ENCODE peak calls at places on chromosome 4, in six cellular contexts. One of them, this sample, is unnamed.

GRCh38 chr4:121108557-121108956 is 36.2 kb upstream of the NDNF start:
- DNase-seq in endodermal cell: no peak
- DNase-seq in fibroblast of lung: no peak
- DNase-seq in pancreas: peak
- DNase-seq in transverse colon: no peak
- DNase-seq in aorta: no peak
- DNase-seq in this sample: no peak

GRCh38 chr4:57074753-57075152 is 35.4 kb downstream of the IGFBP7 start:
- DNase-seq in transverse colon: no peak
- DNase-seq in endodermal cell: peak
- DNase-seq in pancreas: no peak
- DNase-seq in aorta: no peak
- DNase-seq in fibroblast of lung: peak
- DNase-seq in this sample: no peak

GRCh38 chr4:88320780-88321373 is 36.5 kb upstream of the PPM1K start:
- DNase-seq in pancreas: no peak
- DNase-seq in aorta: peak
- DNase-seq in fibroblast of lung: peak
- DNase-seq in transverse colon: peak
- DNase-seq in endodermal cell: peak
- DNase-seq in this sample: peak

GRCh38 chr4:163607292-163607691 is 112.8 kb downstream of the TMA16 start:
- DNase-seq in aorta: no peak
- DNase-seq in pancreas: no peak
- DNase-seq in transverse colon: no peak
- DNase-seq in endodermal cell: no peak
- DNase-seq in fibroblast of lung: peak
- DNase-seq in this sample: no peak

GRCh38 chr4:158590219-158590618 is 68.5 kb downstream of the RXFP1 start:
- DNase-seq in endodermal cell: no peak
- DNase-seq in aorta: no peak
- DNase-seq in transverse colon: no peak
- DNase-seq in fibroblast of lung: no peak
- DNase-seq in pancreas: no peak
- DNase-seq in this sample: no peak

GRCh38 chr4:173360587-173361221 is 10.1 kb upstream of the SAP30 start:
- DNase-seq in fibroblast of lung: no peak
- DNase-seq in pancreas: no peak
- DNase-seq in aorta: no peak
- DNase-seq in transverse colon: no peak
- DNase-seq in endodermal cell: no peak
- DNase-seq in this sample: no peak

GRCh38 chr4:120924931-120925330 is 2.4 kb upstream of the PRDM5 start:
- DNase-seq in pancreas: no peak
- DNase-seq in fibroblast of lung: no peak
- DNase-seq in aorta: no peak
- DNase-seq in transverse colon: no peak
- DNase-seq in endodermal cell: no peak
- DNase-seq in this sample: no peak

GRCh38 chr4:122285285-122285684 is 93.5 kb upstream of the ADAD1 start:
- DNase-seq in endodermal cell: no peak
- DNase-seq in aorta: no peak
- DNase-seq in pancreas: no peak
- DNase-seq in transverse colon: no peak
- DNase-seq in fibroblast of lung: peak
- DNase-seq in this sample: no peak

GRCh38 chr4:15744016-15744415 is 34.1 kb upstream of the CD38 start:
- DNase-seq in endodermal cell: no peak
- DNase-seq in aorta: no peak
- DNase-seq in transverse colon: no peak
- DNase-seq in pancreas: no peak
- DNase-seq in fibroblast of lung: peak
- DNase-seq in this sample: no peak

GRCh38 chr4:128061566-128062536 is 739 bp downstream of the LARP1B start:
- DNase-seq in pancreas: peak
- DNase-seq in endodermal cell: peak
- DNase-seq in aorta: peak
- DNase-seq in fibroblast of lung: peak
- DNase-seq in transverse colon: peak
- DNase-seq in this sample: peak

GRCh38 chr4:33067221-33067620 is 2347.1 kb downstream of the PCDH7 start:
- DNase-seq in endodermal cell: no peak
- DNase-seq in fibroblast of lung: no peak
- DNase-seq in pancreas: no peak
- DNase-seq in transverse colon: no peak
- DNase-seq in aorta: no peak
- DNase-seq in this sample: no peak

GRCh38 chr4:66574145-66574978 is 904.1 kb upstream of the EPHA5 start:
- DNase-seq in pancreas: no peak
- DNase-seq in transverse colon: no peak
- DNase-seq in aorta: peak
- DNase-seq in endodermal cell: peak
- DNase-seq in fibroblast of lung: peak
- DNase-seq in this sample: no peak

GRCh38 chr4:140266958-140267568 is 106.4 kb upstream of the SCOC start:
- DNase-seq in fibroblast of lung: peak
- DNase-seq in endodermal cell: no peak
- DNase-seq in transverse colon: no peak
- DNase-seq in pancreas: no peak
- DNase-seq in aorta: no peak
- DNase-seq in this sample: no peak

GRCh38 chr4:114161809-114162208 is 182.4 kb upstream of the ARSJ start:
- DNase-seq in endodermal cell: peak
- DNase-seq in fibroblast of lung: no peak
- DNase-seq in transverse colon: no peak
- DNase-seq in pancreas: no peak
- DNase-seq in aorta: no peak
- DNase-seq in this sample: no peak

GRCh38 chr4:139951051-139951450 is 202.9 kb downstream of the MAML3 start:
- DNase-seq in pancreas: no peak
- DNase-seq in fibroblast of lung: peak
- DNase-seq in aorta: peak
- DNase-seq in transverse colon: no peak
- DNase-seq in endodermal cell: no peak
- DNase-seq in this sample: no peak

GRCh38 chr4:8209997-8210396 is 10.9 kb downstream of the SH3TC1 start:
- DNase-seq in pancreas: no peak
- DNase-seq in aorta: no peak
- DNase-seq in transverse colon: no peak
- DNase-seq in endodermal cell: no peak
- DNase-seq in fibroblast of lung: no peak
- DNase-seq in this sample: no peak

GRCh38 chr4:151688003-151688784 is 72.6 kb downstream of the GATB start:
- DNase-seq in aorta: no peak
- DNase-seq in fibroblast of lung: peak
- DNase-seq in transverse colon: no peak
- DNase-seq in pancreas: no peak
- DNase-seq in endodermal cell: peak
- DNase-seq in this sample: no peak

GRCh38 chr4:106062452-106062875 is 167.2 kb downstream of the NPNT start:
- DNase-seq in fibroblast of lung: peak
- DNase-seq in aorta: no peak
- DNase-seq in endodermal cell: no peak
- DNase-seq in transverse colon: no peak
- DNase-seq in pancreas: no peak
- DNase-seq in this sample: no peak

GRCh38 chr4:92059615-92060014 is 244.2 kb upstream of the GRID2 start:
- DNase-seq in fibroblast of lung: no peak
- DNase-seq in endodermal cell: no peak
- DNase-seq in transverse colon: no peak
- DNase-seq in pancreas: peak
- DNase-seq in aorta: no peak
- DNase-seq in this sample: no peak

GRCh38 chr4:145788765-145789164 is 108.8 kb downstream of the C4orf51 start:
- DNase-seq in transverse colon: no peak
- DNase-seq in pancreas: no peak
- DNase-seq in aorta: no peak
- DNase-seq in endodermal cell: no peak
- DNase-seq in fibroblast of lung: no peak
- DNase-seq in this sample: no peak

GRCh38 chr4:99062120-99062519 is 26.5 kb downstream of the ADH5 start:
- DNase-seq in endodermal cell: no peak
- DNase-seq in pancreas: no peak
- DNase-seq in aorta: no peak
- DNase-seq in fibroblast of lung: peak
- DNase-seq in transverse colon: no peak
- DNase-seq in this sample: no peak

GRCh38 chr4:151887151-151887815 is 126.5 kb upstream of the GATB start:
- DNase-seq in endodermal cell: no peak
- DNase-seq in fibroblast of lung: peak
- DNase-seq in pancreas: no peak
- DNase-seq in aorta: no peak
- DNase-seq in transverse colon: no peak
- DNase-seq in this sample: no peak

GRCh38 chr4:7485096-7485495 is 50.4 kb upstream of the PSAPL1 start:
- DNase-seq in pancreas: no peak
- DNase-seq in endodermal cell: no peak
- DNase-seq in fibroblast of lung: no peak
- DNase-seq in aorta: no peak
- DNase-seq in transverse colon: no peak
- DNase-seq in this sample: no peak

GRCh38 chr4:144355809-144356757 is 215.6 kb upstream of the GYPA start:
- DNase-seq in transverse colon: peak
- DNase-seq in fibroblast of lung: peak
- DNase-seq in endodermal cell: peak
- DNase-seq in aorta: peak
- DNase-seq in pancreas: no peak
- DNase-seq in this sample: no peak

GRCh38 chr4:180828455-180829018 is 1414.7 kb upstream of the TENM3 start:
- DNase-seq in pancreas: no peak
- DNase-seq in aorta: no peak
- DNase-seq in transverse colon: no peak
- DNase-seq in endodermal cell: peak
- DNase-seq in fibroblast of lung: peak
- DNase-seq in this sample: peak

GRCh38 chr4:167581449-167581965 is 347.2 kb upstream of the SPOCK3 start:
- DNase-seq in aorta: no peak
- DNase-seq in fibroblast of lung: no peak
- DNase-seq in pancreas: no peak
- DNase-seq in endodermal cell: no peak
- DNase-seq in transverse colon: no peak
- DNase-seq in this sample: no peak

GRCh38 chr4:126961661-126962060 is 671.1 kb upstream of the INTU start:
- DNase-seq in fibroblast of lung: no peak
- DNase-seq in transverse colon: no peak
- DNase-seq in aorta: no peak
- DNase-seq in pancreas: no peak
- DNase-seq in endodermal cell: no peak
- DNase-seq in this sample: no peak

GRCh38 chr4:3437998-3438846 is 3.5 kb upstream of the HGFAC start:
- DNase-seq in pancreas: no peak
- DNase-seq in transverse colon: no peak
- DNase-seq in fibroblast of lung: no peak
- DNase-seq in endodermal cell: no peak
- DNase-seq in aorta: peak
- DNase-seq in this sample: no peak

GRCh38 chr4:3438847-3439180 is 3.0 kb upstream of the HGFAC start:
- DNase-seq in aorta: no peak
- DNase-seq in fibroblast of lung: no peak
- DNase-seq in transverse colon: no peak
- DNase-seq in pancreas: no peak
- DNase-seq in endodermal cell: no peak
- DNase-seq in this sample: no peak

GRCh38 chr4:3436048-3436797 is 5.5 kb upstream of the HGFAC start:
- DNase-seq in pancreas: no peak
- DNase-seq in transverse colon: no peak
- DNase-seq in fibroblast of lung: no peak
- DNase-seq in aorta: no peak
- DNase-seq in endodermal cell: no peak
- DNase-seq in this sample: no peak

GRCh38 chr4:3436798-3437581 is 4.8 kb upstream of the HGFAC start:
- DNase-seq in pancreas: peak
- DNase-seq in transverse colon: peak
- DNase-seq in aorta: peak
- DNase-seq in endodermal cell: no peak
- DNase-seq in fibroblast of lung: peak
- DNase-seq in this sample: no peak

GRCh38 chr4:3437582-3437936 is 4.2 kb upstream of the HGFAC start:
- DNase-seq in fibroblast of lung: no peak
- DNase-seq in aorta: peak
- DNase-seq in endodermal cell: no peak
- DNase-seq in pancreas: no peak
- DNase-seq in transverse colon: no peak
- DNase-seq in this sample: no peak
- H3K27ac ChIP-seq in fibroblast of lung: no peak
- H3K27ac ChIP-seq in aorta: no peak
- H3K27ac ChIP-seq in endodermal cell: no peak
- H3K27ac ChIP-seq in pancreas: no peak
- H3K27ac ChIP-seq in transverse colon: no peak
- H3K27ac ChIP-seq in this sample: no peak

GRCh38 chr4:150230556-150230955 is 152.3 kb downstream of the DCLK2 start:
- DNase-seq in aorta: no peak
- DNase-seq in transverse colon: no peak
- DNase-seq in endodermal cell: peak
- DNase-seq in fibroblast of lung: no peak
- DNase-seq in pancreas: no peak
- DNase-seq in this sample: no peak
- H3K27ac ChIP-seq in aorta: peak
- H3K27ac ChIP-seq in transverse colon: no peak
- H3K27ac ChIP-seq in endodermal cell: no peak
- H3K27ac ChIP-seq in fibroblast of lung: peak
- H3K27ac ChIP-seq in pancreas: no peak
- H3K27ac ChIP-seq in this sample: no peak

DNA sequence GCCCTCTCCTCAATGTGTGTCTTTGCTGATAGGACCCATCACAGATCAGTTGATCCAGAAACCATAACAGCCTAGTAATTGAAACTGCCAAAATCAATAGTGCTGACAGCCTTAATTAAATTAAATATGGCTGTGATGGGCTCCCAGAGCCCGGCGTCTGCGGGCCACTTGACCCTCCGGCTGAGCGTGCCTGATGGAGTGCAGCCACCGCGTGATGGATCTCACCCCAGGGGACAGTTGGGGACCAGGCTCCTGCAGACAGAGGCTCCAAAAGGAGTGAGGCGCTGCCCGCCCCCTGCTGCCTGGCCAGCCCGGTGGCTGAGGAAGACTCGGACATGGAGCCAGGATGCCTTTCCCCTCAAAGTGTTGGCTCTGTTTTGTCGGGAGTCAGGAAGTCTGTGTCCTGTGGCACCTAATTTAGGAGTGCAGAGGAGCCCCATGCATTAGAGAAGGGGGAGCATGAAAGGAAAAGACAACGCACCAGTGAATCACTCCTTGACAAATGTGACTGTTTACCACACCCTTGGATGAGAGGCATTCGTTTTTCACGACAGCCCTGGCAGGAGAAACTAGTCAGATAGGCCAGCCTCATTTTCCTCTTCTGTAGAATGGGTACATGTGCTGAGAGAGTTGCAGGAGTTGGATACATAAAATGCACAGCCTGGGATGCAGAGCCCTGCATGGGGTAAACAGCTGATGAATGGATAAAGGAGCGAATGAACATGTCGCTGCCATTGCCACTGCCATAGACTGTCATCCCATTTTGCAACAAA is 40.8 kb upstream of the MSX1 start:
- DNase-seq in fibroblast of lung: no peak
- DNase-seq in transverse colon: no peak
- DNase-seq in aorta: no peak
- DNase-seq in endodermal cell: no peak
- DNase-seq in pancreas: no peak
- DNase-seq in this sample: no peak
- H3K27ac ChIP-seq in fibroblast of lung: no peak
- H3K27ac ChIP-seq in transverse colon: no peak
- H3K27ac ChIP-seq in aorta: no peak
- H3K27ac ChIP-seq in endodermal cell: no peak
- H3K27ac ChIP-seq in pancreas: no peak
- H3K27ac ChIP-seq in this sample: no peak

GRCh38 chr4:71441186-71442169 is 102.7 kb downstream of the SLC4A4 start:
- DNase-seq in transverse colon: no peak
- DNase-seq in aorta: no peak
- DNase-seq in pancreas: no peak
- DNase-seq in endodermal cell: no peak
- DNase-seq in fibroblast of lung: peak
- DNase-seq in this sample: no peak
- H3K27ac ChIP-seq in transverse colon: no peak
- H3K27ac ChIP-seq in aorta: no peak
- H3K27ac ChIP-seq in pancreas: no peak
- H3K27ac ChIP-seq in endodermal cell: no peak
- H3K27ac ChIP-seq in fibroblast of lung: no peak
- H3K27ac ChIP-seq in this sample: no peak